ENCODE peak calls at places on chromosomes 12 and 14, in six cellular contexts. O, Z, B, C, S and E are unnamed samples. For H3K36me3, the result is how much of the 10 kb centered on the place peaks cover.

GRCh38 chr12:6523708-6524107 is 10.6 kb upstream of the GAPDH start:
- DNase-seq in S (no peak), Z (no peak), B (no peak), C (no peak), O (no peak), E (no peak)

GRCh38 chr12:118219772-118220171 is 83.8 kb downstream of the PEBP1 start:
- DNase-seq in S (no peak), B (no peak), O (no peak), Z (no peak), C (no peak), E (no peak)

GRCh38 chr12:132638541-132639408 is 20.2 kb downstream of the P2RX2 start:
- DNase-seq in S (no peak), B (no peak), Z (peak), C (peak), O (no peak), E (no peak)

GRCh38 chr14:24806061-24806678 is 172.2 kb upstream of the GZMB start:
- DNase-seq in Z (peak), O (peak), S (peak), B (no peak), C (peak), E (peak)

GRCh38 chr14:61780125-61780524 is 17.9 kb downstream of the SNAPC1 start:
- DNase-seq in Z (no peak), O (no peak), S (no peak), C (no peak), B (no peak), E (no peak)

GRCh38 chr12:132396657-132397056 is 67.3 kb upstream of the GALNT9 start:
- DNase-seq in O (no peak), C (no peak), Z (no peak), B (no peak), S (no peak), E (no peak)

GRCh38 chr12:39236994-39237393 is 205.9 kb downstream of the KIF21A start:
- DNase-seq in B (no peak), Z (peak), S (no peak), O (no peak), C (peak), E (no peak)

GRCh38 chr12:100453953-100454352 is 19.7 kb upstream of the NR1H4 start:
- DNase-seq in Z (no peak), O (no peak), B (no peak), S (no peak), C (no peak), E (no peak)

GRCh38 chr14:50116986-50117385 is 614 bp upstream of the VCPKMT start:
- DNase-seq in C (no peak), O (no peak), S (no peak), B (no peak), Z (no peak), E (no peak)

GRCh38 chr14:95085321-95085720 is 72.0 kb downstream of the DICER1 start:
- DNase-seq in C (peak), B (no peak), S (no peak), Z (no peak), O (no peak), E (no peak)

DNA sequence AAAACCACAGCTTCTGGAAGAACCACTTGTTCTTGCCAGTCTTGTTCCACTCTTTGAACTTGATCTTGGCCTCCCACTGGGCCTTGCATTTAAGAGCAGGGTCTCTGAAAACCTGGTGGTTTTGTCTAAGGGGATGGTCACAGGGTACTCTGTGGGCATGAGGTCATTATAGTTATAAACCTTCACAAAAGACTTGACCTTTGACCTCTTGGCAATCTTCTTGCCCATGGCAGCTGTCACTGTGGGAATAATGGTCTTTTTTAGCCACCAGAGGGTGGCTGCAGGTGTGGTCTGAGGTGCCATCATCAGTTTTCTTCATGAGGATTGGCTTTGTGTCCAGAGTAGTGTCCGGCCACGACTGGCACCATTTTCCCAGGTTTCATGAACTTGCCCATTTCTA is 9.1 kb downstream of the ATP6V0A2 start:
- DNase-seq in C (peak), B (no peak), S (no peak), Z (no peak), O (no peak), E (no peak)
- H3K36me3 ChIP-seq in C (under half), B (under half), S (under half), Z (under half), O (under half), E (half or more)

DNA sequence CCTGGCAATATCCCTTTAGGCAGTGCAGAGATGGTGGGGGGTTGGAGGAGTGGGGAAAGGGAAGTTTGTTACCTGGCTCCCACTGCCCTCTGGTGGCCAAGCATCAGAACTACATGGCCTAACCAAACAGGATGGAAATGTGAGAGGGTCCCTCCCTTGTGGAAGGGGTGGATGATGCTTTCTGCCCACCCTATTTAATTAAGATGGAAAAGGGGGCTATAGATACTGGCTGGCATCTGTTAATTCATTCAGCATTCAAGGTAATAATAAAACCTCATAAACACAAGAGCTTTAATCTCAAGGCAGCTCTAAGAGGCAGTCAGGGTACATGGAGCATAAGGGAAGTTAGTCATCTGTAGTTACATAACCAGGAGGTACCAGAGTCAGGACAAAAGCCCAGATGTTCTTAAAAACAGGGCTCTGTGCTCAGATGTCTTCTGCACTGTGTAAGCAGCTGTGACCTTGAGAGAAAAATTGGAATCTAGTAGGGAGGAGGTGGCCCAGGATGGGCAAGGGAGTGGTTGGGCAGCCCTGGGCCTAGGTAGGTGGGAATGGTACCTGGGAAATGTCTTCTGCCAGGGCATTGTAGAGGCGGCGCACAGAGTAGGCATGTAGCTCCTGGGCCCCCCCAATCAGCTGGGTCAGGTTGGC is 4.6 kb downstream of the AP1G2 start:
- DNase-seq in C (peak), B (no peak), Z (peak), O (no peak), S (peak), E (no peak)
- H3K36me3 ChIP-seq in C (under half), B (under half), Z (under half), O (under half), S (under half), E (half or more)

DNA sequence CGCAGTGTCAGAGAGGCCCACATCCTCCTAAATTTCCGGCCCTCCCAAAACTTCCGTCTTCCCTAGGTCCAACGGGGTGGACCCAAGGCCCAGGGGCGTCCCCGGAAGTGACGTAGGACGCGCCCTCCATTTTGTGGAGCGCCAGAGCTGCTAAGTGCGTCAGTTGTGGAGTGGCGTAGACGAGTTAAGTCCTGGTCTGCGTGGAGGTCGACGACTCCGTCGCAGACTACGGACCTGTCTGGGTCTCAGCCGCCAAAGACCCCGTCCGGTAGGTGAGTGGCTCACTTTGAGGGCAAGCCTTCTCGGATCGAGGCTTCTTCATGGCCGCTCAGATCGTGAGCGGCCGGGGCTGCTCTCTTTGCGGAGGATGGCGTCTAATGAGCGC is at the start of gene SRSF5:
- DNase-seq in C (peak), O (peak), B (peak), S (peak), Z (peak), E (peak)
- H3K36me3 ChIP-seq in C (under half), O (under half), B (under half), S (under half), Z (under half), E (under half)

DNA sequence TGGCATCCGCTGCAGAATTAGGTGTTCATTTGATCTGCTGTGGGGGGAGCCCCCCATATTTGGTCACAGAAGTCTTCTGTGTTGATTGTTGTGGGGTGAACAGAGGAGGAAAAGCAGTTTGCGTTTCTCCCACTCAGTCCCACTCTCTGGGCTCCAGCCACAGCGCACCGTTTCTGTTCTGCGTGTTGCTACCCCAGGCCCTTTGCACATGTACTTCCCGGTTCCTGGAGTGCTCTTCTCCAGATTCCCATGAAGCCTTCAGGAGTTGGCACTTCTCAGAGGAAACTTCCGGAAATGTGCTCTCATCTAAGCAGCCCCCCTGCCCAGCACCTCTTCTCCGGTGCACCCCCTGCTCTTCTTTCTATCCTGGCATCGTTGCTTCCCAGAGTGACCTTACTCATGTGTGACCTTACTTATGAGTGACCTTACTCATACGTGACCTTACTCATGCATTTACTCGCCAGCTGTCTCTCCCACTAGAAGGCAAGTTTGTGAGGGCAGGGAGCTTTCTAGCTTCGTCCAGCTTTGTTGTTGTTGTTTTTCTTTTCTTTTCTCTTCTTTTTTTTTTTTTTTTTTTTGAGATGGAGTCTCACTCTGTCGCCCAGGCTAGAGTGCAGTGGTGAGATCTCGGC is 93.7 kb downstream of the SCARB1 start:
- DNase-seq in Z (no peak), S (no peak), B (no peak), O (no peak), C (no peak), E (no peak)
- H3K36me3 ChIP-seq in Z (under half), S (under half), B (under half), O (under half), C (under half), E (under half)

GRCh38 chr14:102951034-102951433 is 28.6 kb downstream of the AMN start:
- DNase-seq in S (no peak), O (no peak), C (no peak), B (no peak), Z (no peak), E (no peak)

GRCh38 chr14:102954081-102954789 is 31.8 kb downstream of the AMN start:
- DNase-seq in Z (no peak), O (peak), C (no peak), B (no peak), S (no peak), E (no peak)

GRCh38 chr14:102951799-102952198 is 29.3 kb downstream of the AMN start:
- DNase-seq in S (no peak), Z (no peak), B (no peak), C (peak), O (peak), E (no peak)

GRCh38 chr14:102953100-102953499 is 30.6 kb downstream of the AMN start:
- DNase-seq in O (peak), S (no peak), Z (no peak), C (no peak), B (no peak), E (no peak)

GRCh38 chr14:102952276-102952675 is 29.8 kb downstream of the AMN start:
- DNase-seq in C (no peak), Z (no peak), S (no peak), O (peak), B (no peak), E (no peak)
- H3K36me3 ChIP-seq in C (under half), Z (under half), S (under half), O (under half), B (half or more), E (half or more)

GRCh38 chr14:37194698-37195097 is 3.0 kb upstream of the MIPOL1 start:
- DNase-seq in C (no peak), O (no peak), Z (no peak), B (no peak), S (no peak), E (no peak)
- H3K36me3 ChIP-seq in C (under half), O (under half), Z (under half), B (under half), S (under half), E (under half)

GRCh38 chr12:77047341-77048202 is 17.8 kb downstream of the E2F7 start:
- DNase-seq in B (no peak), O (no peak), C (no peak), Z (no peak), S (no peak), E (no peak)
- H3K36me3 ChIP-seq in B (under half), O (under half), C (half or more), Z (half or more), S (under half), E (under half)